ENCODE peak calls at places on chromosomes 4 and X, in five cellular contexts. J, Z, E, G and A are unnamed samples.

GRCh38 chrX:48474581-48474980 is 1.4 kb upstream of the FTSJ1 start:
- DNase-seq in Z (no peak), J (no peak), G (no peak), E (no peak), A (no peak)

GRCh38 chr4:75089206-75089605 is 156.3 kb downstream of the PARM1 start:
- DNase-seq in E (no peak), Z (no peak), G (no peak), J (no peak), A (no peak)

GRCh38 chr4:14234330-14234729 is 606.8 kb upstream of the BOD1L1 start:
- DNase-seq in G (no peak), J (no peak), Z (no peak), E (no peak), A (no peak)

GRCh38 chr4:138114434-138114833 is 127.7 kb downstream of the SLC7A11 start:
- DNase-seq in Z (peak), G (no peak), E (no peak), J (no peak), A (peak)

GRCh38 chrX:13008189-13008533 is 33.3 kb downstream of the TMSB4X start:
- DNase-seq in E (no peak), J (no peak), G (no peak), Z (peak), A (no peak)

GRCh38 chr4:92520563-92520962 is 216.8 kb downstream of the GRID2 start:
- DNase-seq in J (no peak), Z (no peak), G (no peak), E (no peak), A (no peak)

GRCh38 chr4:172515266-172515879 is 653.2 kb upstream of the GALNT7 start:
- DNase-seq in J (no peak), E (no peak), Z (no peak), G (no peak), A (no peak)

GRCh38 chr4:3284734-3285557 is 7.9 kb upstream of the RGS12 start:
- DNase-seq in G (no peak), E (no peak), J (peak), Z (no peak), A (no peak)

GRCh38 chr4:46645092-46645491 is 255.2 kb upstream of the GABRA2 start:
- DNase-seq in G (no peak), J (no peak), Z (no peak), E (no peak), A (no peak)

GRCh38 chr4:81635747-81636146 is 164.0 kb upstream of the RASGEF1B start:
- DNase-seq in Z (peak), E (no peak), G (peak), J (peak), A (no peak)

GRCh38 chr4:113101669-113102068 is 52.2 kb downstream of the ANK2 start:
- DNase-seq in Z (no peak), G (no peak), J (no peak), E (no peak), A (no peak)

GRCh38 chr4:84952004-84952403 is 14.5 kb downstream of the WDFY3 start:
- DNase-seq in Z (no peak), G (no peak), J (no peak), E (no peak), A (no peak)

GRCh38 chrX:115912372-115912897 is 258.1 kb upstream of the AGTR2 start:
- DNase-seq in Z (no peak), G (no peak), E (peak), J (no peak), A (no peak)

GRCh38 chr4:38563703-38564490 is 100.1 kb upstream of the KLF3 start:
- DNase-seq in J (no peak), E (no peak), Z (no peak), G (no peak), A (no peak)

GRCh38 chr4:26544421-26544820 is 39.5 kb upstream of the TBC1D19 start:
- DNase-seq in Z (no peak), E (no peak), G (no peak), J (no peak), A (no peak)

GRCh38 chr4:76301068-76301774 is 5.3 kb upstream of the STBD1 start:
- DNase-seq in G (no peak), Z (peak), E (no peak), J (no peak), A (peak)

GRCh38 chr4:99815597-99816011 is 1.0 kb upstream of the DAPP1 start:
- DNase-seq in G (no peak), E (no peak), Z (no peak), J (peak), A (no peak)

GRCh38 chr4:100461796-100462195 is 56.0 kb downstream of the EMCN start:
- DNase-seq in G (no peak), Z (no peak), E (no peak), J (no peak), A (no peak)

GRCh38 chrX:24260827-24261550 is 52.9 kb downstream of the SUPT20HL2 start:
- DNase-seq in J (no peak), E (no peak), G (no peak), Z (no peak), A (no peak)

GRCh38 chr4:140877781-140878180 is 121.6 kb upstream of the TBC1D9 start:
- DNase-seq in Z (no peak), J (no peak), E (no peak), G (no peak), A (no peak)

GRCh38 chr4:78343682-78344081 is 207.9 kb upstream of the ANXA3 start:
- DNase-seq in Z (no peak), J (no peak), G (no peak), E (no peak), A (no peak)

GRCh38 chr4:86592553-86593249 is 1.4 kb upstream of the PTPN13 start:
- DNase-seq in E (no peak), Z (no peak), G (no peak), J (no peak), A (no peak)

GRCh38 chr4:79025170-79025569 is 85.9 kb upstream of the PAQR3 start:
- DNase-seq in Z (no peak), G (no peak), J (no peak), E (no peak), A (no peak)

GRCh38 chrX:20498851-20499635 is 232.3 kb upstream of the RPS6KA3 start:
- DNase-seq in E (no peak), G (no peak), Z (no peak), J (no peak), A (no peak)

GRCh38 chr4:47462799-47463234 is 685 bp downstream of the COMMD8 start:
- DNase-seq in G (no peak), E (no peak), J (no peak), Z (no peak), A (no peak)

GRCh38 chr4:150720973-150721518 is 139.1 kb downstream of the MAB21L2 start:
- DNase-seq in Z (no peak), J (no peak), G (no peak), E (no peak), A (no peak)

GRCh38 chr4:110091426-110091825 is 107.0 kb downstream of the ELOVL6 start:
- DNase-seq in G (no peak), Z (no peak), J (no peak), E (no peak), A (no peak)

GRCh38 chr4:46946914-46947313 is 37.9 kb upstream of the COX7B2 start:
- DNase-seq in E (no peak), J (no peak), Z (no peak), G (no peak), A (no peak)

GRCh38 chrX:119512145-119512800 is 44.0 kb downstream of the SLC25A5 start:
- DNase-seq in E (no peak), G (no peak), J (peak), Z (peak), A (peak)
- TF ChIP-seq CTCF in E (peak), G (peak), J (peak), Z (peak), A (peak)

GRCh38 chr4:183816882-183817509 is 88.1 kb upstream of the STOX2 start:
- DNase-seq in Z (no peak), G (no peak), E (no peak), J (no peak), A (no peak)
- TF ChIP-seq CTCF in Z (no peak), G (no peak), E (no peak), J (no peak), A (no peak)

DNA sequence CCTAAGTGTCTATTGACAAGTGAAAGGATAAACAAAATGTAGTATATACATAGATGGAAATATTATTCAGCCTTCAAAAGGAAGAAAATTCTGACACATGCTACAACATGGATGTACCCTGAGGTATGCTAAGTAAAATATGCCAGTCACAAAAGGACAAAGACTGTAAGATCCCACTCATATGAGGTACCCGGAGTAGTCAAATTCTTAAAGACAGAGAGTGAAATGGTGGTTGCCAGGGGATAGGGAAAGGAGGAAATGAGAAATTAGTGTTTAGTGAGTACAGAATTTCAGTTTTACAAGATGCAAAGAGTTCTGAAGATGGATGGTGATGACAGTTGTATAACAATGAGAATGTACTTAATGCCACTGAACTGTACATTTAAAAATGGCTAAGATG is 102.3 kb upstream of the NAP1L5 start:
- DNase-seq in G (no peak), J (no peak), E (no peak), Z (no peak), A (no peak)
- TF ChIP-seq CTCF in G (no peak), J (no peak), E (no peak), Z (no peak), A (no peak)

GRCh38 chrX:155148724-155149537 is 67.3 kb upstream of the VBP1 start:
- DNase-seq in E (no peak), J (no peak), Z (peak), G (no peak), A (peak)
- TF ChIP-seq CTCF in E (peak), J (peak), Z (peak), G (no peak), A (peak)

DNA sequence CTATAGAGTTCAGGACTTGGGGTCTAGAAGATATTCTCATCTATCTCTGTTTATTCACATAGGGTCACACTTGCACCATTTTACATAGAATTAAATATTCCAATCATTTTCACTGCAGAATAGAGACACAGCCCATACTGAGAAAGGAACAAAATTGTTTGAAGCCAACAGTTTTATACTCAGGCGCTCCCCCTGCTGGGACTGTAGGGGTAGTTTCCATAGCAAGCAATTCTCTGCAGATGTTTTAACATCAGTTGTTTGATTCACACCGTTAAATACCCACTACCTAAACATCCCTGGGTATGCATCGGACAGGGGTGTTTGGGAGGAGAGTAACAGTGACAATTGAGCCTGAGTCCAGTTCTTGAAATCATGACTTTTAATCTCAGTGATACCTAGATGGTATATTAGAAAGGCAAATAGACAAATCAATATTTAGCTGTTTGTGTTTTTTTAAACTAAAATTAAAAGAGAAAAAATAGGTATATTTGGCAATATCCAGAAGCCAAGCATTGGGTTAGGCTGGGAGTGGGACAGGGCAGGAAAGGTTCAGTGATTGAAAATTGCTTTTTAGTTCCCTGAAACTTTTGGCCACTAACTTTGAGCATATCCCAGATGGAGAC is 33.8 kb downstream of the LONRF3 start:
- DNase-seq in G (no peak), J (peak), E (no peak), Z (peak), A (peak)
- TF ChIP-seq CTCF in G (no peak), J (peak), E (peak), Z (peak), A (peak)

GRCh38 chr4:159016527-159017137 is 86.2 kb upstream of the RAPGEF2 start:
- DNase-seq in J (no peak), G (no peak), E (no peak), Z (peak), A (peak)
- TF ChIP-seq CTCF in J (no peak), G (no peak), E (peak), Z (peak), A (peak)